ENCODE peak calls at places on chromosomes 2 and 18, in nine cellular contexts. A, P, E, N, H, Z, G, M and I are unnamed samples.

GRCh38 chr2:171531836-171532450 is 9.7 kb downstream of the CYBRD1 start:
- DNase-seq in H (no peak), A (no peak), E (no peak), M (no peak), Z (no peak), G (no peak), N (no peak), P (no peak), I (no peak)

GRCh38 chr2:15674637-15675455 is 83.2 kb downstream of the DDX1 start:
- DNase-seq in P (no peak), Z (no peak), E (no peak), H (no peak), G (no peak), A (no peak), N (no peak), M (no peak), I (no peak)

GRCh38 chr2:108988796-108989713 is at the start of gene EDAR:
- DNase-seq in G (peak; percentile 69), N (peak; percentile 7), P (peak; percentile 73), A (peak; percentile 57), H (peak; percentile 77), M (no peak), Z (no peak), E (peak; percentile 28), I (peak; percentile 54)

GRCh38 chr2:201257941-201258665 is 2.2 kb upstream of the CASP8 start:
- DNase-seq in P (no peak), Z (peak; percentile 52), M (peak; percentile 99), E (peak; percentile 93), N (peak; percentile 87), H (peak; percentile 96), G (peak; percentile 99), A (peak; percentile 88), I (peak; percentile 55)

GRCh38 chr18:36130039-36130831 is 536 bp downstream of the ELP2 start:
- DNase-seq in N (no peak), M (no peak), A (no peak), E (no peak), H (no peak), P (no peak), Z (no peak), G (no peak), I (no peak)

GRCh38 chr2:25760319-25760718 is 86.9 kb upstream of the DTNB start:
- DNase-seq in M (no peak), A (no peak), E (no peak), P (no peak), Z (no peak), G (no peak), H (no peak), N (no peak), I (no peak)

GRCh38 chr18:33957705-33958104 is 267.0 kb downstream of the NOL4 start:
- DNase-seq in Z (no peak), N (no peak), A (no peak), E (no peak), P (no peak), M (no peak), H (no peak), G (no peak), I (no peak)

GRCh38 chr2:39725401-39725800 is 53.7 kb downstream of the THUMPD2 start:
- DNase-seq in Z (no peak), A (no peak), E (no peak), M (no peak), P (no peak), H (no peak), G (no peak), N (no peak), I (no peak)